ENCODE peak calls at places on chromosome 3, in ten cellular contexts. P is AG09309, O is tibial nerve, E is AG04450, I is dorsolateral prefrontal cortex, B is BE2C, U is heart right ventricle, S is GM06990, Z is AG10803, K is fibroblast of pulmonary artery. L is an unnamed sample.

GRCh38 chr3:42802876-42803799 is 1.2 kb downstream of the HIGD1A start:
- DNase-seq in B (peak), K (peak), E (no peak), U (no peak), Z (no peak), P (no peak), S (no peak), O (no peak), I (no peak), L (no peak)

GRCh38 chr3:134312873-134313838 is 61.1 kb downstream of the AMOTL2 start:
- DNase-seq in P (no peak), I (no peak), E (no peak), O (peak), Z (peak), S (no peak), B (no peak), U (peak), K (peak), L (peak)

GRCh38 chr3:137105277-137105977 is 147.6 kb downstream of the IL20RB start:
- DNase-seq in I (no peak), P (peak), Z (peak), S (peak), O (no peak), U (no peak), E (peak), B (peak), K (peak), L (no peak)

GRCh38 chr3:197305854-197306253 is 7.4 kb upstream of the DLG1 start:
- DNase-seq in K (peak), B (no peak), S (peak), O (no peak), P (peak), I (no peak), E (peak), U (no peak), Z (peak), L (no peak)

GRCh38 chr3:130850044-130850797 is 43.7 kb upstream of the ATP2C1 start:
- DNase-seq in I (no peak), O (no peak), S (peak), P (peak), K (peak), E (no peak), U (no peak), Z (peak), B (peak), L (no peak)

GRCh38 chr3:156388469-156389150 is 166.3 kb downstream of the SSR3 start:
- DNase-seq in E (peak), S (peak), I (no peak), P (peak), Z (peak), K (peak), B (no peak), U (no peak), O (no peak), L (no peak)

GRCh38 chr3:4583441-4583840 is 90.3 kb downstream of the ITPR1 start:
- DNase-seq in Z (no peak), U (no peak), P (no peak), B (no peak), S (no peak), K (peak), E (peak), I (no peak), O (no peak), L (no peak)

GRCh38 chr3:36648241-36649034 is 115.9 kb downstream of the DCLK3 start:
- DNase-seq in I (no peak), P (peak), B (no peak), U (no peak), K (peak), O (no peak), S (peak), E (peak), Z (peak), L (no peak)

GRCh38 chr3:50890688-50891344 is 216.1 kb downstream of the DOCK3 start:
- DNase-seq in S (no peak), O (no peak), B (no peak), P (no peak), Z (no peak), U (no peak), E (no peak), K (no peak), I (no peak), L (no peak)

GRCh38 chr3:31106912-31107311 is 212.5 kb upstream of the GADL1 start:
- DNase-seq in Z (no peak), K (no peak), U (no peak), P (no peak), S (no peak), I (no peak), O (no peak), E (no peak), B (no peak), L (no peak)

GRCh38 chr3:82581350-82581749 is 819.9 kb upstream of the GBE1 start:
- DNase-seq in P (no peak), O (no peak), Z (no peak), K (no peak), B (no peak), I (no peak), U (no peak), E (no peak), S (no peak), L (no peak)

GRCh38 chr3:172905480-172905850 is 154.9 kb downstream of the ECT2 start:
- DNase-seq in E (no peak), Z (no peak), O (no peak), S (no peak), P (no peak), I (no peak), K (peak), B (no peak), U (no peak), L (no peak)
- H3K4me3 ChIP-seq in E (no peak), Z (no peak), O (no peak), S (no peak), P (no peak), I (no peak), K (no peak), B (no peak), U (no peak), L (no peak)

GRCh38 chr3:169362872-169363271 is 300.6 kb downstream of the MECOM start:
- DNase-seq in U (no peak), P (no peak), I (no peak), B (no peak), O (no peak), S (no peak), K (no peak), E (no peak), Z (no peak), L (no peak)
- TF ChIP-seq CTCF in U (no peak), P (no peak), I (no peak), B (peak), O (no peak), S (no peak), K (peak), E (peak), Z (no peak), L (no peak)

GRCh38 chr3:192515661-192516040 is 211.7 kb downstream of the FGF12 start:
- DNase-seq in U (no peak), S (no peak), K (no peak), P (no peak), I (no peak), Z (no peak), O (no peak), E (no peak), B (no peak), L (no peak)
- H3K4me3 ChIP-seq in U (peak), S (no peak), K (no peak), P (no peak), I (peak), Z (no peak), O (no peak), E (no peak), B (no peak), L (peak)

GRCh38 chr3:113560845-113561623 is 28.7 kb downstream of the SIDT1 start:
- DNase-seq in B (no peak), P (no peak), S (no peak), K (peak), Z (peak), I (no peak), U (no peak), O (no peak), E (no peak), L (no peak)
- TF ChIP-seq CTCF in B (no peak), P (no peak), S (no peak), K (no peak), Z (no peak), I (no peak), U (no peak), O (no peak), E (no peak), L (no peak)

DNA sequence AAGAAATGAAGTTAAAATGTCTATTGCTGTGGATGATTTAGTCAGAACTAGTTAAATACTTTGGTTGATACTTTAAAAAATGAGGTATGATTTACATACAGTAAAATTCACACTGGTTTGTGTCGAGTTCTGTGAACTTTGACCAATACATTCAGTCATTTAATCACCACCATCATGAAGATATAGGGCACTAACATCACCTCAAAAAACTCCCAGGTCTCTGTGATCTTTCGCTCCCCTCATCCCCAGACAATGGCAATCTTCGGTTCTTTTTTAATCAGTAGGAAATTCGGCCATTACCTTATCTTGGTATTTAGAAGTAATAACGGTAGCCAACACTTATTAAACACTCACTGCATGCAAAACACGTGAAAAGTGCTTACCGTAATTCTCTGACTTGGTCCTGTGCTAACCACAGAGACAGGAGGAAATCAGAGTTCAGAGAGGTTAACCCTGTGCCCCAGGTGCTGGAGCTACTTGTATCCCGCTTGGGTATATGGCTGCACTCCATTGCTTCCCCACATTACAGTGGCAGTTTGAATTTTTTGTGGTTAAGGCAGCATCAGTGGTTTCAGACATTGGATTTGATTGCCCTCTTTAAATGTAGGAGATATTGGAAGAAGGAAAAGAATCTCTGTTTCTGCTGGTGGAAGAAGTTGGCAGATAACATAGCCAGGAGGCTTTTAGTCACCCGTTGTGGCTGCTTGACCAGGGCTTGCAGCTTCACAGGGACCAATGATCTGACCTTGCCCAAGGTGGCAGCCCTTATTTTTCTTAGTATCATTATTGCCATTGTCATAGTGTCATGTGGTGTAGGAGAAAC is 4.2 kb downstream of the PLCL2 start:
- DNase-seq in U (no peak), I (no peak), E (no peak), B (no peak), O (no peak), Z (no peak), S (peak), K (no peak), P (no peak), L (no peak)
- H3K4me3 ChIP-seq in U (peak), I (peak), E (no peak), B (no peak), O (peak), Z (no peak), S (peak), K (no peak), P (no peak), L (no peak)

GRCh38 chr3:84943379-84943778 is 15.4 kb upstream of the CADM2 start:
- DNase-seq in E (no peak), P (no peak), K (no peak), S (no peak), U (no peak), Z (no peak), I (no peak), B (no peak), O (no peak), L (no peak)
- TF ChIP-seq CTCF in E (no peak), P (no peak), K (no peak), S (no peak), U (no peak), Z (no peak), I (peak), B (peak), O (no peak), L (no peak)

GRCh38 chr3:71511037-71511436 is 72.5 kb downstream of the FOXP1 start:
- DNase-seq in U (no peak), O (no peak), P (peak), E (no peak), K (peak), I (no peak), Z (peak), S (no peak), B (no peak), L (no peak)
- H3K4me3 ChIP-seq in U (no peak), O (no peak), P (no peak), E (no peak), K (no peak), I (no peak), Z (no peak), S (no peak), B (no peak), L (no peak)

GRCh38 chr3:142904639-142905441 is 16.0 kb upstream of the PCOLCE2 start:
- DNase-seq in E (no peak), I (no peak), B (no peak), O (no peak), Z (no peak), U (no peak), S (peak), P (no peak), K (peak), L (no peak)
- TF ChIP-seq CTCF in E (no peak), I (no peak), B (peak), O (no peak), Z (no peak), U (no peak), S (no peak), P (peak), K (no peak), L (no peak)

DNA sequence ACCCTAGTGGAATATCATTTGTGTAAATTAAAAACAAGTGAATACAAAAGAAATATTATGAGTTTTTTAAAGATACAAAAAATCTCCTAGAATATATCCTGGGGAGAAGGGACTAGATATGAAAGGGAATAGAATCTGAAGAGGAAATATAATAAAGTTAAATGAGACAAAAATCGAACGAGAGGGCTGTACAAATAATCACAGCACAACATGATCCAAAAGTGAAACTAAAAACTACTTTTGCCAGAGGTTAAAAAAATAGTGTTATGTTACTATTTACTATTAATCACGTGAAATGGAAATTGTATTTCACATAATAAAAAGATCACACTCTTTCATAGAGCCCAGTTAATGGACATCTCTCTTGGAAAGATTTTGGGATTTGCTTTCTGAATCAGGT is 28.6 kb downstream of the CGGBP1 start:
- DNase-seq in B (no peak), P (no peak), S (no peak), E (no peak), O (no peak), I (no peak), K (no peak), Z (no peak), U (no peak), L (no peak)
- H3K4me3 ChIP-seq in B (no peak), P (no peak), S (no peak), E (no peak), O (peak), I (peak), K (no peak), Z (peak), U (peak), L (no peak)

GRCh38 chr3:40073310-40074007 is 236.0 kb upstream of the EIF1B start:
- DNase-seq in B (peak), O (no peak), S (no peak), I (no peak), E (no peak), Z (no peak), U (no peak), K (no peak), P (no peak), L (no peak)
- TF ChIP-seq CTCF in B (no peak), O (no peak), S (no peak), I (no peak), E (no peak), Z (peak), U (no peak), K (peak), P (peak), L (no peak)

L was measured in pancreas.